ENCODE peak calls at places on chromosome 20, in five cellular contexts. Z, M, O, K and D are unnamed samples.

GRCh38 chr20:15702161-15702560 is 871.1 kb downstream of the KIF16B start:
- DNase-seq in O (peak; percentile 76), M (no peak), Z (no peak), K (no peak), D (peak; percentile 50)

GRCh38 chr20:63087872-63088680 is 81.3 kb upstream of the BHLHE23 start:
- DNase-seq in Z (no peak), K (peak; percentile 3), M (peak; percentile 16), O (no peak), D (no peak)

GRCh38 chr20:64161595-64162238 is 2.5 kb upstream of the MYT1 start:
- DNase-seq in M (peak; percentile 46), O (peak; percentile 35), K (peak; percentile 37), Z (peak; percentile 60), D (peak; percentile 39)

GRCh38 chr20:20205141-20205861 is 153.0 kb downstream of the CFAP61 start:
- DNase-seq in M (no peak), Z (no peak), K (no peak), O (no peak), D (no peak)

GRCh38 chr20:57838670-57839142 is 128.9 kb upstream of the PMEPA1 start:
- DNase-seq in Z (no peak), K (peak; percentile 35), O (peak; percentile 83), M (no peak), D (no peak)

GRCh38 chr20:64146301-64146935 is 17.8 kb upstream of the MYT1 start:
- DNase-seq in O (no peak), M (no peak), Z (no peak), K (no peak), D (no peak)

GRCh38 chr20:25247100-25247665 is 702 bp upstream of the PYGB start:
- DNase-seq in K (peak; percentile 55), O (peak; percentile 74), M (peak; percentile 87), Z (peak; percentile 72), D (peak; percentile 69)

GRCh38 chr20:42152570-42152969 is 534.4 kb upstream of the CHD6 start:
- DNase-seq in O (no peak), K (no peak), M (no peak), Z (no peak), D (no peak)

GRCh38 chr20:48015943-48016723 is 230.9 kb upstream of the SULF2 start:
- DNase-seq in Z (peak; percentile 96), K (peak; percentile 61), M (no peak), O (peak; percentile 68), D (peak; percentile 93)

GRCh38 chr20:57624124-57624523 is 3.9 kb upstream of the ZBP1 start:
- DNase-seq in M (no peak), O (no peak), Z (no peak), K (no peak), D (no peak)

GRCh38 chr20:32580970-32581838 is 3.9 kb downstream of the NOL4L start:
- DNase-seq in M (no peak), O (no peak), Z (no peak), K (no peak), D (no peak)

GRCh38 chr20:7094438-7094997 is 327.0 kb downstream of the BMP2 start:
- DNase-seq in K (no peak), M (no peak), Z (peak; percentile 3), O (peak; percentile 22), D (peak; percentile 19)

GRCh38 chr20:46709459-46710148 is at the start of gene SLC2A10:
- DNase-seq in K (peak; percentile 70), M (peak; percentile 73), Z (peak; percentile 70), O (peak; percentile 47), D (peak; percentile 55)
- H3K4me3 ChIP-seq in K (peak within 1 kb of the TSS; percentile 45), M (peak within 1 kb of the TSS; percentile 71), Z (peak within 1 kb of the TSS; percentile 67), O (peak within 1 kb of the TSS; percentile 58), D (peak within 1 kb of the TSS; percentile 75)

GRCh38 chr20:61558726-61559125 is 306.7 kb downstream of the CDH4 start:
- DNase-seq in K (no peak), O (peak; percentile 52), M (no peak), Z (no peak), D (peak; percentile 52)

GRCh38 chr20:61559706-61560315 is 307.8 kb downstream of the CDH4 start:
- DNase-seq in O (no peak), Z (no peak), M (no peak), K (no peak), D (no peak)

GRCh38 chr20:61562897-61563504 is 310.9 kb downstream of the CDH4 start:
- DNase-seq in M (no peak), K (no peak), Z (no peak), O (no peak), D (no peak)

GRCh38 chr20:61561111-61561830 is 309.2 kb downstream of the CDH4 start:
- DNase-seq in Z (no peak), O (no peak), K (no peak), M (no peak), D (no peak)

GRCh38 chr20:61560361-61560853 is 308.3 kb downstream of the CDH4 start:
- DNase-seq in Z (peak; percentile 1), M (peak; percentile 46), K (no peak), O (peak; percentile 52), D (peak; percentile 79)
- TF ChIP-seq CTCF in Z (peak; percentile 7), M (no peak), K (no peak), O (peak; percentile 33), D (peak; percentile 37)

GRCh38 chr20:3784863-3785239 is 1.7 kb downstream of the CENPB start:
- DNase-seq in M (no peak), O (no peak), Z (no peak), K (no peak), D (no peak)
- H3K4me3 ChIP-seq in M (peak overlapping the region; percentile 66), O (peak overlapping the region; percentile 65), Z (peak overlapping the region; percentile 69), K (peak overlapping the region; percentile 6), D (peak overlapping the region; percentile 72)

GRCh38 chr20:51175156-51175555 is 152.2 kb upstream of the KCNG1 start:
- DNase-seq in Z (no peak), K (no peak), O (no peak), M (no peak), D (no peak)
- TF ChIP-seq CTCF in Z (no peak), K (no peak), O (no peak), M (no peak), D (no peak)

GRCh38 chr20:671252-672030 is 4.2 kb downstream of the SCRT2 start:
- DNase-seq in Z (no peak), O (no peak), M (no peak), K (no peak), D (no peak)
- H3K4me3 ChIP-seq in Z (no peak overlapping the region), O (no peak overlapping the region), M (no peak overlapping the region), K (no peak overlapping the region), D (no peak overlapping the region)

DNA sequence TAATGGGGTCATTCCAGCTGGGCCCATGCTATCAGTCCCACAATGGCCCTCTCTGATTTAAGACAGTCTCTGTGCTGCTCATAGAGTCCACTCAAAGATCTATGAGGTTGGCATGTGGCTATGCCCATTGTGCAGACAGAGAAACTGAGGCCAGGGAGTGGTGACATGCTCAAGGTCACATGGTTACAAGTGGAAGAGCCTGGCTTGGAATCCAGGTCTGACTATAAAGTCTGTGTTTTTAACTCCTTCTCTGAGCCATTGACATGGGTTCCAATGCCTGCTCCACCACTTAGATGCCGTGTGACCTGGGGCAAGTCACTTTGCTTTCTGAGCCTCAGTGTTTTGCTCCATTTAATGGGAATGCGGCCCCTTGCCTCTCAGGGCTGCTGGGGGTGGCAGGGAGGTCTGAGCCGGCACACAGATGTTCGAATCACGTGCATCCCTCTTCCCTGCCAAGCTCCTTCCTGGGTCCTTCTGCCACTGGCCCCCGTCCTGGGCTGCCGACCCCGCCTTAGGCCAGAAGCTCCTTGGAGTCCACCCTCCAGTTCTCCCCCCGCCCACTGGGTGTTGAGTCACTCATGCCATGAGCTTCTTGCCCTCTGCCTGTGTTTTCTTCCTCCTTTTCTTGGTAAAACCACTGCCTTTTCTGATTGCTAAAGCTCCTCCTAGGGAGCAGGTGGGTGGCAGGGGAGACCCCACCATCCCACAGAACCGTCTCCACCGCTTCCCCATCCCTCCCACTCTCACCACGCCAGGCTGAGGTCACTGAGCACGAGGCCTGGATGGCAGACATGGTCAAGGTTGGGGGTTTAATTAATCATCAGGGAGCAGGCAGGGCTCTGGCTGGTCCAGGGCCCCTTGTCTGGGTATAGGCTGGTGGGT is 35.7 kb downstream of the CEBPB start:
- DNase-seq in O (no peak), M (peak; percentile 51), Z (peak; percentile 67), K (peak; percentile 80), D (peak; percentile 69)
- TF ChIP-seq CTCF in O (no peak), M (no peak), Z (no peak), K (no peak), D (no peak)

DNA sequence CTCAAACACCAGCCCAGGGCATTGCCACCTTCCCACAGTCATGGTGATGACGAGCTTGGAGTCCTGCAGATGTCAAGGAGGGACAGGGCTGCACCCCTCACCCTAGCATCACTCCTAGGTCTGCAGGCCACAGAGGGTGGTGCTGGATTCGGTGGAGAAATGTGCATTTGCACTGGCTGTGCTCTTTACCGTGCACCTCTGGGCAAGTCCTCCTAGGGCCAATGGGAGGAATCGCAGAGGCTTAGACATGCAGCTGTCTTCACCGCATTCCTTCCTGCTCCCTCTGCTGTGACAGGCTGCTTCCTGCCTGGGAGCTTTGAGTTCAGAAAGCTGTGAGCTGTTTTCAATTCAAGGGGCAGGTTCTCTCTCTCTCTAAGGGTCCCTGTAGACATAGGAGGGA is 85.0 kb downstream of the EDN3 start:
- DNase-seq in Z (no peak), K (no peak), O (no peak), M (no peak), D (no peak)
- H3K4me3 ChIP-seq in Z (no peak overlapping the region), K (no peak overlapping the region), O (no peak overlapping the region), M (no peak overlapping the region), D (no peak overlapping the region)